ENCODE peak calls at places on chromosome 22, in seven cellular contexts. I is vagina, X is tibial nerve, N is breast epithelium, Y is sigmoid colon, D is GM12878, U is adrenal gland. Z is an unnamed sample. For H3K36me3, the result is how much of the 10 kb centered on the place peaks cover.

GRCh38 chr22:24200616-24201212 is 19.4 kb downstream of the SUSD2 start:
- DNase-seq in I (no peak), X (no peak), N (no peak), Y (no peak), D (no peak), U (no peak), Z (no peak)

GRCh38 chr22:46609175-46609690 is 11.0 kb upstream of the GRAMD4 start:
- DNase-seq in I (no peak), X (no peak), N (peak), Y (no peak), D (no peak), U (no peak), Z (no peak)

GRCh38 chr22:24230911-24231656 is 13.8 kb downstream of the GGT5 start:
- DNase-seq in I (no peak), X (no peak), N (no peak), Y (peak), D (no peak), U (no peak), Z (peak)

GRCh38 chr22:24810043-24810749 is 4.2 kb downstream of the SGSM1 start:
- DNase-seq in I (no peak), X (no peak), N (no peak), Y (peak), D (no peak), U (peak), Z (no peak)

GRCh38 chr22:24247011-24247507 is 2.2 kb upstream of the GGT5 start:
- DNase-seq in I (no peak), X (no peak), N (no peak), Y (no peak), D (no peak), U (no peak), Z (no peak)

GRCh38 chr22:42431401-42432019 is 693 bp downstream of the NFAM1 start:
- DNase-seq in I (no peak), X (no peak), N (no peak), Y (peak), D (no peak), U (no peak), Z (no peak)

GRCh38 chr22:44646668-44647067 is 55.3 kb upstream of the PRR5 start:
- DNase-seq in I (no peak), X (no peak), N (no peak), Y (no peak), D (no peak), U (no peak), Z (no peak)

GRCh38 chr22:17922925-17923898 is 101.1 kb downstream of the MICAL3 start:
- DNase-seq in I (no peak), X (no peak), N (no peak), Y (no peak), D (no peak), U (peak), Z (peak)

GRCh38 chr22:39180566-39180965 is 28.1 kb upstream of the CBX7 start:
- DNase-seq in I (no peak), X (no peak), N (no peak), Y (no peak), D (no peak), U (no peak), Z (no peak)

GRCh38 chr22:40791241-40791640 is 27.9 kb downstream of the SLC25A17 start:
- DNase-seq in I (no peak), X (no peak), N (no peak), Y (no peak), D (no peak), U (no peak), Z (no peak)

GRCh38 chr22:39674536-39674935 is 104.0 kb downstream of the CACNA1I start:
- DNase-seq in I (no peak), X (no peak), N (no peak), Y (no peak), D (no peak), U (no peak), Z (no peak)

GRCh38 chr22:47016636-47017035 is 254.2 kb downstream of the TBC1D22A start:
- DNase-seq in I (no peak), X (no peak), N (no peak), Y (peak), D (no peak), U (no peak), Z (no peak)

GRCh38 chr22:45880732-45881523 is 96.0 kb downstream of the WNT7B start:
- DNase-seq in I (no peak), X (no peak), N (peak), Y (peak), D (no peak), U (no peak), Z (peak)

GRCh38 chr22:45127866-45128265 is 35.9 kb upstream of the NUP50 start:
- DNase-seq in I (no peak), X (no peak), N (no peak), Y (no peak), D (no peak), U (no peak), Z (no peak)

GRCh38 chr22:36123673-36124630 is 36.6 kb downstream of the APOL3 start:
- DNase-seq in I (peak), X (peak), N (peak), Y (peak), D (peak), U (peak), Z (peak)

GRCh38 chr22:46082633-46083032 is 67.7 kb upstream of the PPARA start:
- DNase-seq in I (no peak), X (no peak), N (no peak), Y (peak), D (no peak), U (no peak), Z (no peak)

GRCh38 chr22:23750374-23750743 is 553 bp downstream of the ZNF70 start:
- DNase-seq in I (no peak), X (no peak), N (no peak), Y (no peak), D (no peak), U (no peak), Z (no peak)

GRCh38 chr22:41524809-41525449 is 19.3 kb downstream of the POLR3H start:
- DNase-seq in I (no peak), X (no peak), N (no peak), Y (no peak), D (no peak), U (peak), Z (no peak)

GRCh38 chr22:38923463-38924196 is 33.8 kb upstream of the APOBEC3A start:
- DNase-seq in I (no peak), X (peak), N (peak), Y (peak), D (no peak), U (peak), Z (no peak)

GRCh38 chr22:46569055-46569847 is 31.8 kb upstream of the CELSR1 start:
- DNase-seq in I (no peak), X (no peak), N (no peak), Y (peak), D (no peak), U (no peak), Z (peak)

GRCh38 chr22:26169312-26170111 is at the start of gene SEZ6L:
- DNase-seq in I (peak), X (no peak), N (no peak), Y (no peak), D (no peak), U (no peak), Z (peak)

GRCh38 chr22:23257889-23258825 is 77.8 kb downstream of the BCR start:
- DNase-seq in I (no peak), X (no peak), N (no peak), Y (no peak), D (no peak), U (no peak), Z (no peak)

GRCh38 chr22:46377566-46378498 is 42.3 kb downstream of the TRMU start:
- DNase-seq in I (no peak), X (no peak), N (peak), Y (no peak), D (no peak), U (peak), Z (peak)

GRCh38 chr22:17706451-17706900 is 67.8 kb downstream of the BID start:
- DNase-seq in I (no peak), X (peak), N (no peak), Y (peak), D (peak), U (peak), Z (no peak)

GRCh38 chr22:36352775-36353507 is 34.8 kb downstream of the MYH9 start:
- DNase-seq in I (no peak), X (peak), N (peak), Y (no peak), D (no peak), U (peak), Z (peak)

GRCh38 chr22:45994516-45995404 is 17.8 kb upstream of the WNT7B start:
- DNase-seq in I (no peak), X (peak), N (peak), Y (peak), D (no peak), U (peak), Z (peak)

GRCh38 chr22:17562906-17563870 is at the start of gene SLC25A18:
- DNase-seq in I (peak), X (no peak), N (no peak), Y (peak), D (no peak), U (peak), Z (peak)

GRCh38 chr22:25085930-25086901 is 113.4 kb upstream of the CRYBB3 start:
- DNase-seq in I (no peak), X (peak), N (no peak), Y (no peak), D (peak), U (peak), Z (no peak)

GRCh38 chr22:46945481-46945880 is 183.0 kb downstream of the TBC1D22A start:
- DNase-seq in I (peak), X (no peak), N (no peak), Y (no peak), D (no peak), U (no peak), Z (no peak)

GRCh38 chr22:39176067-39176621 is 23.7 kb upstream of the CBX7 start:
- DNase-seq in I (no peak), X (peak), N (peak), Y (peak), D (no peak), U (peak), Z (peak)

DNA sequence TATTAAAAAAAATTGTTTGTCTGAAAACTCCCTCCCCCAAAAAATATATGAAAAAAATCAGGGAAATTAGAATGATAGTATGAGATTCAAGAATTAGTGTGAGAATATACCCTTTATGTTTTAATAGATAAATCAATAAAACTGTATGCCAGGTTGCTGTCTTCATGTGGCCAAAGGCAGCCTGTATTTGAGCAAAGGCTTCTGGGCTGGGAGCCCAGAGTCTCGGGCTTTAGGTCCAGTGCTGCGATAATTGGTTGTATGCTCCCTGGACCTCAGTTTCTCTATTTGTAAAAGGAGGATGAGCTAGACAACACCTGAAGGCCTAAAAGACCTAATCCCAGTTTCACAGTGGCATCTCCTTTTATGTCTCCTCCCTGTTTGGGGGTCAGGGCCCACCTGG is 29.8 kb downstream of the THOC5 start:
- DNase-seq in I (no peak), X (no peak), N (no peak), Y (no peak), D (no peak), U (no peak), Z (no peak)
- H3K36me3 ChIP-seq in I (half or more), X (under half), N (under half), Y (half or more), D (under half), U (under half), Z (under half)

GRCh38 chr22:49934891-49935557 is 16.6 kb downstream of the CRELD2 start:
- DNase-seq in I (no peak), X (peak), N (peak), Y (peak), D (no peak), U (peak), Z (peak)

GRCh38 chr22:49934144-49934890 is 15.9 kb downstream of the CRELD2 start:
- DNase-seq in I (no peak), X (no peak), N (peak), Y (peak), D (no peak), U (peak), Z (peak)

GRCh38 chr22:49931863-49932262 is 13.4 kb downstream of the CRELD2 start:
- DNase-seq in I (no peak), X (no peak), N (no peak), Y (no peak), D (no peak), U (no peak), Z (no peak)

GRCh38 chr22:49935561-49935960 is 17.1 kb downstream of the CRELD2 start:
- DNase-seq in I (no peak), X (no peak), N (no peak), Y (no peak), D (no peak), U (no peak), Z (peak)

DNA sequence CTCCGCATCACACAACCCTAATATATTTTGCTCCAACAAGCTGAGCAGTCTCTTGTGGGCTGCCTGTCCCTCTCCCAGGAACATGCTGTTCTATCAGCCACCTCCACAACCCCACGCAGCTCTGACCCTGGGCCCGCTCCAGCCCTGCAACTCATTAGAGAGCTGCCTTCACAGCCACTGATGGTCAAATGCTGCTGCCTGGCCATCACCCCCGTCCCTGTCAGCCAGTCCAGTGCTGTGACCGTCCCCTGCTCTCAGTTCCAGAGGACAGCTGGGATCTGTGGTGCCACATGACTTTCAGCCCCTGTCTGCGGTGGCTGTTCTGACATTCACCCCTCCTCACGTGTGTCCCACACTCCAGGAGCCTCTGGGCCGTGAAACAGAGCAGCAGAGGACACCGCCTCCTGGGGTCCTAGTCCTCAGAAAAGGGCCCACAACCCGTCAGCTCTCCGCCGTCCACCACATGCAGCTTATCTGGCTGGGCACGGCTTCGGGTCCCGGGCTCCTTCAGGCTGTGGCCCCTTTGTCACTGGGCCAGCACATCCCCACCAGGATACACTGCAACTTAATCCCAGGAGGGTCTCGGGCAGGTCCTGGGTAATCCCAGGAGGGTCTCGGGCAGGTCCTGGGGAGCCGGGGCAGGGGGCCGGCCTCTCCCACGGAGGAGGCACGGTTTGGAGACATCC is 14.9 kb downstream of the CRELD2 start:
- DNase-seq in I (peak), X (peak), N (no peak), Y (peak), D (no peak), U (peak), Z (peak)
- TF ChIP-seq POLR2A in I (no peak), X (peak), N (no peak), Y (no peak), D (no peak), U (peak), Z (peak)

GRCh38 chr22:30483169-30483568 is 11.4 kb upstream of the SEC14L3 start:
- DNase-seq in I (no peak), X (no peak), N (no peak), Y (no peak), D (no peak), U (no peak), Z (no peak)
- TF ChIP-seq CTCF in I (no peak), X (no peak), N (no peak), Y (no peak), D (no peak), U (no peak), Z (no peak)

GRCh38 chr22:19371893-19372292 is 59.6 kb downstream of the HIRA start:
- DNase-seq in I (no peak), X (no peak), N (no peak), Y (no peak), D (no peak), U (no peak), Z (no peak)
- H3K36me3 ChIP-seq in I (half or more), X (under half), N (under half), Y (under half), D (under half), U (under half), Z (under half)

GRCh38 chr22:22164541-22165272 is 79.9 kb upstream of the VPREB1 start:
- DNase-seq in I (no peak), X (no peak), N (no peak), Y (no peak), D (no peak), U (no peak), Z (no peak)

GRCh38 chr22:22158965-22159364 is 85.6 kb upstream of the VPREB1 start:
- DNase-seq in I (no peak), X (no peak), N (no peak), Y (no peak), D (no peak), U (no peak), Z (no peak)

GRCh38 chr22:22158207-22158816 is 86.3 kb upstream of the VPREB1 start:
- DNase-seq in I (no peak), X (no peak), N (no peak), Y (no peak), D (no peak), U (no peak), Z (no peak)

GRCh38 chr22:22159384-22159783 is 85.2 kb upstream of the VPREB1 start:
- DNase-seq in I (no peak), X (no peak), N (no peak), Y (no peak), D (no peak), U (no peak), Z (no peak)

GRCh38 chr22:22161924-22162851 is 82.4 kb upstream of the VPREB1 start:
- DNase-seq in I (no peak), X (no peak), N (no peak), Y (no peak), D (peak), U (no peak), Z (no peak)
- TF ChIP-seq POLR2A in I (no peak), X (no peak), N (no peak), Y (no peak), D (peak), U (no peak), Z (no peak)

DNA sequence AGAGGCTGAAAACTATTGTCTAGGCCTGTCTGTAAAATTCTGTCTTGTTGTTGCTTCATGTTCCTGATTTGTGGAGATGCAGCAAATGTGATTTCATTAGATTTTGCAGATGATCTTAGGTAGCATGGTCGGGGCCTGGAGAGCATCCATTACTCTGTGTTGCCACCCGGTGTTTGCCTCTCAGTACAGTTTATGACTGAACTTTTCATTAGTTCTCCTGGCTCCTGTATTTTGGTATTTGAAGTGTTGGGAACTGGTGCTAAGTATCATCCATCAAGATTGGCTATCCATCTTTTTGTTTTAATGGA is 7.7 kb downstream of the YWHAH start:
- DNase-seq in I (no peak), X (no peak), N (no peak), Y (no peak), D (no peak), U (no peak), Z (no peak)
- TF ChIP-seq CTCF in I (no peak), X (no peak), N (no peak), Y (no peak), D (no peak), U (no peak), Z (no peak)

GRCh38 chr22:20808844-20809243 is 34.9 kb downstream of the SERPIND1 start:
- DNase-seq in I (no peak), X (no peak), N (no peak), Y (no peak), D (no peak), U (no peak), Z (no peak)
- H3K36me3 ChIP-seq in I (half or more), X (under half), N (under half), Y (half or more), D (under half), U (under half), Z (under half)

DNA sequence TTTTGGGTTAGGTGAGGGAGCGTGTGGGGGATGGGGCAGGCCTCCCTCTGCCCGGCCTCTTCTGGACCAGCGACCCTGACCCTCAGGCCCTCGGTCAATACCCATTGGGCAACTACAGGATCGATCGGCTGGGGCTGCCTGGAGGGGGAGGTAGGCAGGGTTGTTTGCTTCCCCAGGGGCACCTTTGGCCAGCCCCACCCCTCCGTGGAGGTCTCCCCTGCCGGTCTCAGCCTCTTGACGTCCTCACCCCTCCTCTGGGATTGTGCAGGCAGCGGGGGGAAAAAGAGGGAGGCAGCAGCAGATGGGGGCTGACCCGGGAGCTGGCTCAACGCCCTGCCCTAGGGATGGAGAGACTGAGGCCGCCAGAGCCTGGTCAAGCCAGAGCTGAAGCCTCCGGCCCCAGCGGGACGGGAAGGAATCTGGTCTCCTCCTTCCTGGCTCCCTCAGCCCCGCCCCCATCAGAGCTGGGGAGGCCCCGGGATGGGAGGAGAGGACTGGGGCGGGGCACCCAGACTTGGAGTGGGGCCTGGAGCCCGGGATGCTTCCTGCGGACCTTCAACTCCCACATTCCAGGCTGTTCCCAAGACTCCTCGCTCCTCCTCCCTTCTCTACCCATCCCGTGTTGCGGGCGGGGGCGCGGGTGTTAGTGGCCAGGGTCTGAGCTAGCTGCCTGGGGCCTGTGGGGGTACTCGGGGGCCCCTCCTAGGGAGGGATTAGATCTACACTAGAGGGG is 14.4 kb upstream of the CDC42EP1 start:
- DNase-seq in I (peak), X (peak), N (peak), Y (peak), D (no peak), U (peak), Z (peak)
- TF ChIP-seq POLR2A in I (no peak), X (peak), N (peak), Y (peak), D (no peak), U (peak), Z (peak)

Z was measured in right lobe of liver.